ENCODE peak calls at places on chromosomes 16 and 17, in eight cellular contexts. Z is iPS-NIHi11; C is NCI-H748 treated with DMSO at 0.1 percent for 48 hours; P is lower leg skin; L is astrocyte of the cerebellum; M is K562; A is naive thymus-derived CD8-positive, alpha-beta T cell; V is NCI-H1105 treated with DMSO at 0.1 percent for 48 hours. T is an unnamed sample.

GRCh38 chr17:57480438-57481196 is 224.3 kb downstream of the MSI2 start:
- DNase-seq in Z (no peak), C (no peak), P (no peak), L (peak), M (peak), A (no peak), V (no peak), T (no peak)

GRCh38 chr17:76271669-76272540 is 6.8 kb downstream of the UBALD2 start:
- DNase-seq in Z (peak), C (no peak), P (peak), L (no peak), M (no peak), A (peak), V (no peak), T (no peak)

GRCh38 chr16:54993496-54993895 is 62.8 kb downstream of the IRX5 start:
- DNase-seq in Z (no peak), C (no peak), P (no peak), L (no peak), M (no peak), A (no peak), V (no peak), T (no peak)

GRCh38 chr17:81044764-81045589 is 10.0 kb downstream of the BAIAP2 start:
- DNase-seq in Z (no peak), C (no peak), P (peak), L (no peak), M (no peak), A (no peak), V (peak), T (peak)

GRCh38 chr16:29775742-29776408 is 2.2 kb upstream of the ZG16 start:
- DNase-seq in Z (no peak), C (no peak), P (no peak), L (no peak), M (peak), A (no peak), V (no peak), T (no peak)

GRCh38 chr16:3907586-3907985 is 27.1 kb upstream of the CREBBP start:
- DNase-seq in Z (no peak), C (no peak), P (peak), L (no peak), M (no peak), A (no peak), V (no peak), T (no peak)

GRCh38 chr17:9144502-9145233 is 123.4 kb downstream of the NTN1 start:
- DNase-seq in Z (no peak), C (no peak), P (no peak), L (no peak), M (peak), A (no peak), V (no peak), T (no peak)

GRCh38 chr16:73710526-73710925 is 586.1 kb upstream of the PSMD7 start:
- DNase-seq in Z (no peak), C (no peak), P (no peak), L (no peak), M (no peak), A (no peak), V (no peak), T (no peak)

GRCh38 chr17:73902416-73903181 is 258.4 kb upstream of the SDK2 start:
- DNase-seq in Z (peak), C (no peak), P (peak), L (no peak), M (no peak), A (no peak), V (peak), T (peak)

GRCh38 chr17:40974366-40974765 is 7.6 kb upstream of the KRT39 start:
- DNase-seq in Z (no peak), C (no peak), P (no peak), L (no peak), M (no peak), A (no peak), V (no peak), T (no peak)

GRCh38 chr16:765488-765865 is 4.9 kb downstream of the MSLN start:
- DNase-seq in Z (no peak), C (no peak), P (no peak), L (no peak), M (no peak), A (no peak), V (no peak), T (no peak)

GRCh38 chr16:1141716-1142115 is 11.2 kb upstream of the CACNA1H start:
- DNase-seq in Z (no peak), C (no peak), P (no peak), L (no peak), M (no peak), A (no peak), V (no peak), T (no peak)

GRCh38 chr17:64001763-64002529 is 3.8 kb downstream of the PRR29 start:
- DNase-seq in Z (no peak), C (no peak), P (peak), L (no peak), M (no peak), A (no peak), V (no peak), T (no peak)

T was measured in SK-N-DZ.